ENCODE peak calls at places on chromosomes 12 and 14, in six cellular contexts. Z, V, I, Y, H and N are unnamed samples.

GRCh38 chr12:13195244-13195643 is 1.3 kb upstream of the EMP1 start:
- DNase-seq in Z (no peak), V (no peak), I (no peak), Y (no peak), H (no peak), N (no peak)

GRCh38 chr12:119672194-119672593 is 4.3 kb downstream of the PRKAB1 start:
- DNase-seq in Z (no peak), V (peak), I (no peak), Y (no peak), H (no peak), N (no peak)

GRCh38 chr12:113899844-113900471 is 66.2 kb downstream of the RBM19 start:
- DNase-seq in Z (no peak), V (no peak), I (no peak), Y (no peak), H (no peak), N (no peak)

GRCh38 chr12:22043943-22044342 is 2.1 kb upstream of the CMAS start:
- DNase-seq in Z (no peak), V (no peak), I (no peak), Y (no peak), H (no peak), N (no peak)

GRCh38 chr14:45065540-45065939 is 18.4 kb upstream of the PRPF39 start:
- DNase-seq in Z (no peak), V (no peak), I (no peak), Y (no peak), H (no peak), N (no peak)

GRCh38 chr14:71523630-71524320 is 408.5 kb upstream of the RGS6 start:
- DNase-seq in Z (no peak), V (no peak), I (no peak), Y (no peak), H (no peak), N (no peak)

GRCh38 chr12:569803-570236 is 93.4 kb downstream of the NINJ2 start:
- DNase-seq in Z (peak), V (no peak), I (peak), Y (peak), H (peak), N (peak)

GRCh38 chr12:40325349-40325960 is 100.7 kb downstream of the LRRK2 start:
- DNase-seq in Z (no peak), V (no peak), I (no peak), Y (no peak), H (no peak), N (no peak)

GRCh38 chr14:94469261-94469660 is 6.7 kb downstream of the SERPINA9 start:
- DNase-seq in Z (no peak), V (no peak), I (no peak), Y (no peak), H (no peak), N (no peak)

GRCh38 chr12:12734054-12734453 is 16.9 kb downstream of the CDKN1B start:
- DNase-seq in Z (no peak), V (no peak), I (no peak), Y (no peak), H (no peak), N (no peak)

GRCh38 chr12:99232324-99232723 is 415.2 kb upstream of the GARIN6 start:
- DNase-seq in Z (no peak), V (no peak), I (no peak), Y (no peak), H (no peak), N (no peak)

GRCh38 chr12:117087808-117088207 is 11.4 kb downstream of the TESC start:
- DNase-seq in Z (no peak), V (no peak), I (no peak), Y (no peak), H (no peak), N (no peak)

GRCh38 chr14:53547593-53547992 is 394.5 kb upstream of the DDHD1 start:
- DNase-seq in Z (no peak), V (no peak), I (no peak), Y (no peak), H (no peak), N (no peak)

GRCh38 chr12:132182206-132182710 is 38.0 kb downstream of the NOC4L start:
- DNase-seq in Z (no peak), V (no peak), I (no peak), Y (no peak), H (no peak), N (no peak)

GRCh38 chr12:31339831-31340622 is 14.1 kb upstream of the SINHCAF start:
- DNase-seq in Z (no peak), V (no peak), I (no peak), Y (no peak), H (no peak), N (no peak)

GRCh38 chr14:68685419-68686211 is 107.3 kb downstream of the ZFP36L1 start:
- DNase-seq in Z (no peak), V (no peak), I (peak), Y (no peak), H (peak), N (peak)

GRCh38 chr12:127292736-127293135 is 974.2 kb upstream of the TMEM132C start:
- DNase-seq in Z (no peak), V (no peak), I (no peak), Y (no peak), H (no peak), N (no peak)